ENCODE peak calls at places on chromosomes 2 and 18, in nine cellular contexts. B is mesendoderm, Q is bronchial epithelial cell, U is neuronal stem cell, C is breast epithelium, A is fibroblast of mammary gland, K is cardiac fibroblast, P is astrocyte of the spinal cord, D is gastrocnemius medialis. O is an unnamed sample.

GRCh38 chr18:3869848-3870247 is 419.9 kb downstream of the TGIF1 start:
- DNase-seq in B (peak), Q (peak), U (peak), C (no peak), A (peak), K (peak), P (peak), D (no peak), O (no peak)

GRCh38 chr2:974054-974453 is 23.4 kb downstream of the SNTG2 start:
- DNase-seq in B (no peak), Q (no peak), U (no peak), C (no peak), A (no peak), K (no peak), P (no peak), D (no peak), O (no peak)

GRCh38 chr2:136246086-136246669 is 128.2 kb upstream of the CXCR4 start:
- DNase-seq in B (peak), Q (peak), U (no peak), C (peak), A (peak), K (peak), P (peak), D (peak), O (peak)

GRCh38 chr2:37797081-37797480 is 125.6 kb upstream of the CDC42EP3 start:
- DNase-seq in B (no peak), Q (no peak), U (no peak), C (no peak), A (peak), K (no peak), P (peak), D (no peak), O (no peak)

GRCh38 chr2:5125017-5125730 is 567.0 kb upstream of the SOX11 start:
- DNase-seq in B (peak), Q (no peak), U (peak), C (no peak), A (no peak), K (no peak), P (no peak), D (no peak), O (no peak)

GRCh38 chr2:204529795-204530463 is 15.3 kb upstream of the PARD3B start:
- DNase-seq in B (no peak), Q (no peak), U (no peak), C (no peak), A (no peak), K (no peak), P (no peak), D (no peak), O (no peak)

GRCh38 chr2:17933251-17933650 is 54.8 kb downstream of the KCNS3 start:
- DNase-seq in B (no peak), Q (no peak), U (no peak), C (no peak), A (no peak), K (no peak), P (no peak), D (no peak), O (no peak)

GRCh38 chr2:172300851-172301250 is 126.5 kb upstream of the ITGA6 start:
- DNase-seq in B (no peak), Q (no peak), U (no peak), C (no peak), A (no peak), K (no peak), P (no peak), D (no peak), O (no peak)

GRCh38 chr18:74682998-74683311 is 85.3 kb downstream of the ZNF407 start:
- DNase-seq in B (no peak), Q (peak), U (no peak), C (no peak), A (peak), K (no peak), P (peak), D (no peak), O (no peak)

GRCh38 chr2:128442053-128442751 is 123.5 kb upstream of the HS6ST1 start:
- DNase-seq in B (peak), Q (no peak), U (no peak), C (peak), A (no peak), K (no peak), P (no peak), D (no peak), O (peak)

GRCh38 chr2:183125659-183126341 is 1.6 kb downstream of the NUP35 start:
- DNase-seq in B (peak), Q (no peak), U (no peak), C (no peak), A (no peak), K (no peak), P (no peak), D (no peak), O (no peak)

GRCh38 chr2:27025281-27025800 is 7.4 kb upstream of the TMEM214 start:
- DNase-seq in B (no peak), Q (no peak), U (no peak), C (no peak), A (no peak), K (no peak), P (no peak), D (no peak), O (no peak)

GRCh38 chr2:239098288-239098970 is 250.5 kb downstream of the TWIST2 start:
- DNase-seq in B (no peak), Q (no peak), U (no peak), C (no peak), A (no peak), K (no peak), P (no peak), D (no peak), O (no peak)

GRCh38 chr18:22567794-22568193 is 150.1 kb upstream of the CTAGE1 start:
- DNase-seq in B (no peak), Q (no peak), U (no peak), C (no peak), A (no peak), K (no peak), P (no peak), D (no peak), O (no peak)

GRCh38 chr2:237073552-237073951 is 12.1 kb upstream of the COPS8 start:
- DNase-seq in B (peak), Q (peak), U (no peak), C (no peak), A (peak), K (peak), P (peak), D (no peak), O (no peak)

GRCh38 chr2:170714156-170715061 is 728 bp upstream of the SP5 start:
- DNase-seq in B (peak), Q (no peak), U (peak), C (no peak), A (no peak), K (no peak), P (no peak), D (no peak), O (peak)

GRCh38 chr18:32770181-32770650 is 2.6 kb downstream of the KLHL14 start:
- DNase-seq in B (no peak), Q (no peak), U (no peak), C (no peak), A (no peak), K (no peak), P (no peak), D (no peak), O (no peak)

GRCh38 chr2:26670171-26670570 is 22.4 kb upstream of the KCNK3 start:
- DNase-seq in B (no peak), Q (peak), U (no peak), C (no peak), A (peak), K (peak), P (no peak), D (no peak), O (no peak)

GRCh38 chr2:160365691-160366367 is 127.8 kb downstream of the RBMS1 start:
- DNase-seq in B (no peak), Q (no peak), U (no peak), C (no peak), A (peak), K (no peak), P (no peak), D (peak), O (no peak)

GRCh38 chr2:150346806-150347205 is 140.7 kb downstream of the RND3 start:
- DNase-seq in B (no peak), Q (no peak), U (no peak), C (no peak), A (no peak), K (no peak), P (no peak), D (no peak), O (no peak)

GRCh38 chr18:21463718-21464117 is 136.8 kb downstream of the ESCO1 start:
- DNase-seq in B (no peak), Q (no peak), U (no peak), C (no peak), A (no peak), K (peak), P (no peak), D (no peak), O (no peak)

GRCh38 chr2:204074434-204074833 is 137.9 kb downstream of the ICOS start:
- DNase-seq in B (no peak), Q (no peak), U (no peak), C (no peak), A (peak), K (no peak), P (no peak), D (no peak), O (no peak)

GRCh38 chr2:85666937-85667336 is 1.1 kb downstream of the SFTPB start:
- DNase-seq in B (no peak), Q (no peak), U (no peak), C (no peak), A (no peak), K (no peak), P (no peak), D (no peak), O (no peak)

GRCh38 chr2:85665264-85665937 is 2.6 kb downstream of the SFTPB start:
- DNase-seq in B (no peak), Q (no peak), U (no peak), C (no peak), A (no peak), K (no peak), P (no peak), D (peak), O (no peak)

GRCh38 chr2:85666016-85666415 is 2.0 kb downstream of the SFTPB start:
- DNase-seq in B (no peak), Q (no peak), U (no peak), C (no peak), A (no peak), K (no peak), P (no peak), D (peak), O (no peak)

GRCh38 chr2:85667561-85668008 is 414 bp downstream of the SFTPB start:
- DNase-seq in B (no peak), Q (no peak), U (no peak), C (no peak), A (no peak), K (no peak), P (no peak), D (peak), O (no peak)

GRCh38 chr2:85666435-85666924 is 1.5 kb downstream of the SFTPB start:
- DNase-seq in B (no peak), Q (no peak), U (no peak), C (no peak), A (no peak), K (no peak), P (no peak), D (peak), O (peak)
- H3K4me3 ChIP-seq in B (no peak), Q (no peak), U (no peak), C (no peak), A (no peak), K (no peak), P (no peak), D (no peak), O (peak)

GRCh38 chr2:146572598-146572997 is 1272.2 kb upstream of the ACVR2A start:
- DNase-seq in B (no peak), Q (peak), U (no peak), C (no peak), A (peak), K (no peak), P (peak), D (no peak), O (no peak)
- H3K4me3 ChIP-seq in B (no peak), Q (no peak), U (no peak), C (no peak), A (no peak), K (no peak), P (no peak), D (no peak), O (no peak)

DNA sequence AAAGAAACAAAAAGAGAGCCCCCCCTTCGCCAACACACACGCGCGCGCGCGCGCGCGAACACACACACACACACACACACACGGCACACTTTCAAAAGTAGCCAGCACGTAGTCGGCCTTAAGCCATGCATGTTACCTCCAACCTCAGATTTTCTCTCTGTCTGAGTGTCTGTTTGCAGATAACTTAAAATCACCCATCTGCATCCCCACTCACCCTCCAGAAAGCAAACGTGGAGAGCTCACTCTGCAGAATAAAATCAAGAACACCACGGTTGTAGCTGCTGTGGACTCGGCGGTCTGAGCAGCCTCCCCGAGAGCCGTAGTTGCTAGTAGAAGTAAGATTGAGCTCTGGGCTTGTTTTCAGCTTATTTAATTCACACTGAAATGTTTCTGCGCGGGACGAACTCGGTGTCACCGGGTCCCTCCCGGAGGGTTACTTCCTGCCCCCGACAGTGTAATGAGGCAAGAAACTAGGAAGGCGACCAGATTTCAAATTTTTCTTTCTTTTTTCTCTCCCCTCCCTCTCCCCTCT is 5.2 kb downstream of the MEIS1 start:
- DNase-seq in B (peak), Q (no peak), U (no peak), C (no peak), A (peak), K (peak), P (peak), D (no peak), O (no peak)
- H3K4me3 ChIP-seq in B (no peak), Q (no peak), U (peak), C (peak), A (peak), K (peak), P (peak), D (peak), O (peak)

DNA sequence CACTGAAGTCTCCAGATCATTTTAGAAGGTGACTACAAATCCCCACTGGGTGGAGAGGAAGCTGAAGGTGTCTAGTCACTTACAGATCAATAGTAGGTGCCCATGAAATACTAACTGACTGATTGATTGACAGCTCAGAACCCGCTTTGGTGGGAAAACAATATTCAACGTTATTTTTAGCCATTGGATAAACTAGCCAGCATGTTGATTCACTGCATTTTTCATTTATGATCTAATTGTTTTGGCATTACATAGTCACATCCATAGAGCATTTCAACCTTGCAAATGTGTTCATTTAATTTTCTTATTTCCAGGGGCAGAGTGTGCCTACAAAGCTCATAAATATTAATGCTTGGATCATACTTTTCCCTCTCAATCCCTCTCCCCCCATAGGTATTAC is 162.3 kb downstream of the MREG start:
- DNase-seq in B (no peak), Q (peak), U (no peak), C (no peak), A (peak), K (no peak), P (peak), D (no peak), O (no peak)
- H3K4me3 ChIP-seq in B (no peak), Q (no peak), U (no peak), C (no peak), A (no peak), K (no peak), P (no peak), D (no peak), O (no peak)

GRCh38 chr2:30238143-30238800 is 6.9 kb downstream of the LBH start:
- DNase-seq in B (peak), Q (no peak), U (no peak), C (no peak), A (no peak), K (no peak), P (no peak), D (no peak), O (peak)
- H3K4me3 ChIP-seq in B (no peak), Q (no peak), U (no peak), C (no peak), A (no peak), K (no peak), P (no peak), D (no peak), O (no peak)

DNA sequence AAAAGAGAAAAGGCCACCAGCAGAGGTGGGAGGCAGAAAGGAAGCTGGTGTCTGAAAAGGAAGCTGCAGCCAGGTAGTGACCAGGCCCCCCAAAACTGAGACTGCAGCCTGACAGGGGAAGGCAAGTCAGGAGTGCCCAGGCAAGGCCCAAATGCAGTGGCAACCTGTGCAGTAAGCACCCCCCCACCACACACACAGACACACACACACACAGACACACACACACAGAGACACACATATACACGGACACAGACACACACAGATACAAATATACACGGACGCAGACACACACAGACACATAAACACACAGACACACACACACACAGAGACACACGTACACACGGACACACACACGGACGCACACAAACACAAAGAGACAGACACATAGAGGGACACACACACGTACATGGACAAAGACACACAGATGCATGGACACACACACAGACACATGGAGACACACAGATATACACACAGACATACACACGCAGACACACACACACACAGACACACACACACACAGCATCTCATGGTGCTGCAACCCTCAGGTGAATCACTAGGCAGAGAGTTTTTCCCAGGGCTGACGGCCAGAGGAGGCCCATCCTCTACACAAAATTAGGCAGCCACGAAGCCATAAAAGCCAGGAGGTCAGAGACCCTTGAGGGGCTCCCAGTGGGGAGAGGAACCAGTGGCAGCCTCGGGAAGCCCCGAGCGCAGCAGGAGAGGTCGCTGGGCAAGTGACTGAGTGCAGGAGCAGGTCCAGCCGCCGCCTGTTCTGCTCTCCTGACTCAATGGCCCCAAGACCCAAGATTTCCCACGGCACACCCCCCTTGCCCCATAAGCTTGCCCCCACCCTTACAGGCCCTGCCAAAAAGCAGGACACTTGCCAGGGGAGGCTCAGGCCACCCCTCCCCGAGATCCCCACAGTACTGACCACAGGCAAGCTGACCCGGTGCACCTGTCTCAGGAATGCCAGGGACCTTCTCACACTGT is 6.3 kb downstream of the SDC1 start:
- DNase-seq in B (no peak), Q (peak), U (no peak), C (no peak), A (no peak), K (no peak), P (no peak), D (no peak), O (no peak)
- H3K4me3 ChIP-seq in B (no peak), Q (peak), U (no peak), C (no peak), A (no peak), K (no peak), P (no peak), D (no peak), O (no peak)